ENCODE peak calls at places on chromosomes 7 and 10, in seven cellular contexts. One of them, this sample, is unnamed.

GRCh38 chr10:110774069-110775021 is 97.4 kb upstream of the PDCD4 start:
- DNase-seq in BJ: peak
- DNase-seq in upper lobe of left lung: no peak
- DNase-seq in AG10803: peak
- DNase-seq in neural progenitor cell: no peak
- DNase-seq in HCT116: peak
- DNase-seq in AG09309: peak
- DNase-seq in this sample: no peak

GRCh38 chr7:107668296-107668695 is 7.7 kb downstream of the SLC26A4 start:
- DNase-seq in BJ: no peak
- DNase-seq in neural progenitor cell: no peak
- DNase-seq in AG09309: no peak
- DNase-seq in upper lobe of left lung: no peak
- DNase-seq in HCT116: no peak
- DNase-seq in AG10803: no peak
- DNase-seq in this sample: no peak

GRCh38 chr10:97075421-97075820 is 110.3 kb downstream of the SLIT1 start:
- DNase-seq in AG09309: no peak
- DNase-seq in AG10803: no peak
- DNase-seq in HCT116: no peak
- DNase-seq in BJ: no peak
- DNase-seq in neural progenitor cell: no peak
- DNase-seq in upper lobe of left lung: peak
- DNase-seq in this sample: no peak

GRCh38 chr7:129188892-129189660 is 643 bp downstream of the SMO start:
- DNase-seq in upper lobe of left lung: peak
- DNase-seq in AG09309: no peak
- DNase-seq in neural progenitor cell: peak
- DNase-seq in BJ: no peak
- DNase-seq in AG10803: peak
- DNase-seq in HCT116: no peak
- DNase-seq in this sample: no peak

GRCh38 chr10:30803901-30804322 is 174.4 kb upstream of the LYZL2 start:
- DNase-seq in neural progenitor cell: no peak
- DNase-seq in AG10803: peak
- DNase-seq in BJ: peak
- DNase-seq in AG09309: peak
- DNase-seq in upper lobe of left lung: no peak
- DNase-seq in HCT116: no peak
- DNase-seq in this sample: no peak

GRCh38 chr10:90855126-90855525 is 2.7 kb downstream of the HTR7 start:
- DNase-seq in BJ: no peak
- DNase-seq in neural progenitor cell: no peak
- DNase-seq in upper lobe of left lung: no peak
- DNase-seq in HCT116: no peak
- DNase-seq in AG09309: no peak
- DNase-seq in AG10803: no peak
- DNase-seq in this sample: no peak

GRCh38 chr7:107138696-107139420 is 29.9 kb upstream of the HBP1 start:
- DNase-seq in upper lobe of left lung: no peak
- DNase-seq in neural progenitor cell: no peak
- DNase-seq in BJ: no peak
- DNase-seq in AG10803: peak
- DNase-seq in HCT116: no peak
- DNase-seq in AG09309: no peak
- DNase-seq in this sample: no peak

GRCh38 chr7:106063692-106064091 is 48.4 kb downstream of the SYPL1 start:
- DNase-seq in HCT116: no peak
- DNase-seq in AG09309: no peak
- DNase-seq in neural progenitor cell: no peak
- DNase-seq in upper lobe of left lung: no peak
- DNase-seq in BJ: no peak
- DNase-seq in AG10803: no peak
- DNase-seq in this sample: no peak

GRCh38 chr7:158621042-158621441 is 33.4 kb upstream of the PTPRN2 start:
- DNase-seq in AG10803: no peak
- DNase-seq in HCT116: no peak
- DNase-seq in upper lobe of left lung: no peak
- DNase-seq in AG09309: no peak
- DNase-seq in BJ: no peak
- DNase-seq in neural progenitor cell: no peak
- DNase-seq in this sample: no peak

GRCh38 chr10:4352566-4352961 is 473.4 kb upstream of the AKR1E2 start:
- DNase-seq in HCT116: no peak
- DNase-seq in upper lobe of left lung: no peak
- DNase-seq in AG10803: peak
- DNase-seq in AG09309: no peak
- DNase-seq in neural progenitor cell: no peak
- DNase-seq in BJ: no peak
- DNase-seq in this sample: no peak

GRCh38 chr7:8177109-8177933 is 84.6 kb downstream of the ICA1 start:
- DNase-seq in BJ: no peak
- DNase-seq in AG10803: no peak
- DNase-seq in neural progenitor cell: no peak
- DNase-seq in AG09309: no peak
- DNase-seq in HCT116: no peak
- DNase-seq in upper lobe of left lung: no peak
- DNase-seq in this sample: no peak

GRCh38 chr10:68826764-68827591 is at the start of gene STOX1:
- DNase-seq in upper lobe of left lung: peak
- DNase-seq in HCT116: peak
- DNase-seq in neural progenitor cell: peak
- DNase-seq in AG09309: no peak
- DNase-seq in BJ: peak
- DNase-seq in AG10803: peak
- DNase-seq in this sample: peak

GRCh38 chr10:102434251-102434913 is 2.0 kb upstream of the CUEDC2 start:
- DNase-seq in upper lobe of left lung: no peak
- DNase-seq in BJ: no peak
- DNase-seq in AG09309: no peak
- DNase-seq in AG10803: peak
- DNase-seq in HCT116: no peak
- DNase-seq in neural progenitor cell: no peak
- DNase-seq in this sample: no peak

GRCh38 chr7:130853503-130854279 is 119.7 kb upstream of the KLF14 start:
- DNase-seq in neural progenitor cell: no peak
- DNase-seq in AG09309: peak
- DNase-seq in upper lobe of left lung: no peak
- DNase-seq in BJ: peak
- DNase-seq in HCT116: peak
- DNase-seq in AG10803: peak
- DNase-seq in this sample: no peak

GRCh38 chr10:15262036-15262713 is 93.7 kb upstream of the NMT2 start:
- DNase-seq in neural progenitor cell: no peak
- DNase-seq in BJ: no peak
- DNase-seq in AG09309: no peak
- DNase-seq in upper lobe of left lung: no peak
- DNase-seq in HCT116: no peak
- DNase-seq in AG10803: peak
- DNase-seq in this sample: no peak

GRCh38 chr10:84948644-84949043 is 620.3 kb downstream of the CCSER2 start:
- DNase-seq in neural progenitor cell: no peak
- DNase-seq in upper lobe of left lung: no peak
- DNase-seq in BJ: no peak
- DNase-seq in AG09309: no peak
- DNase-seq in HCT116: no peak
- DNase-seq in AG10803: no peak
- DNase-seq in this sample: no peak

GRCh38 chr10:97850446-97850845 is 803 bp downstream of the GOLGA7B start:
- DNase-seq in AG10803: no peak
- DNase-seq in neural progenitor cell: peak
- DNase-seq in BJ: no peak
- DNase-seq in upper lobe of left lung: no peak
- DNase-seq in HCT116: no peak
- DNase-seq in AG09309: no peak
- DNase-seq in this sample: no peak

GRCh38 chr10:110636932-110637557 is 7.1 kb upstream of the RBM20 start:
- DNase-seq in BJ: no peak
- DNase-seq in HCT116: no peak
- DNase-seq in upper lobe of left lung: no peak
- DNase-seq in AG09309: no peak
- DNase-seq in neural progenitor cell: peak
- DNase-seq in AG10803: no peak
- DNase-seq in this sample: no peak

GRCh38 chr7:105808209-105808608 is 68.2 kb downstream of the ATXN7L1 start:
- DNase-seq in AG10803: no peak
- DNase-seq in BJ: no peak
- DNase-seq in AG09309: no peak
- DNase-seq in HCT116: no peak
- DNase-seq in upper lobe of left lung: no peak
- DNase-seq in neural progenitor cell: no peak
- DNase-seq in this sample: no peak

DNA sequence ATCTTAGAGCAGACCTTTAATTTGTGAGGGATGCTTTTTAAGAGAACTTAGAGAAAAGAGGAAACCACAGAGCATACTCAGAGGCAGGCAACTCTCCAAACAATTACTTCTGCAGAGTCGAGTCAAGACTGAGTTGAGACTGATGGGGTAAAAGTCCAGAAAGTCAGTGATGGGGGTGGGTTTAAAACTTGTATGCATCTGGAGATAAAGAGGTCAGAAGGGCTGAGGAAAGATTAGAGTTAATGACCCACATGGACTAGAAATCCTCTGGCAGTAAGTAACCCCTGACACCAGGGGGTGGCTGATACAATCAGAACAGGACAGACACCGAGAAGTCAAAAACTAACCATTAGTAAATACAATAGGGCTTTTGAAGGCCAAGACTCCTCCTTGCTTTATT is 42.4 kb upstream of the SEPTIN7 start:
- DNase-seq in upper lobe of left lung: no peak
- DNase-seq in HCT116: no peak
- DNase-seq in BJ: no peak
- DNase-seq in neural progenitor cell: peak
- DNase-seq in AG10803: no peak
- DNase-seq in AG09309: no peak
- DNase-seq in this sample: no peak
- TF ChIP-seq CTCF in upper lobe of left lung: no peak
- TF ChIP-seq CTCF in HCT116: no peak
- TF ChIP-seq CTCF in BJ: no peak
- TF ChIP-seq CTCF in neural progenitor cell: peak
- TF ChIP-seq CTCF in AG10803: no peak
- TF ChIP-seq CTCF in AG09309: no peak
- TF ChIP-seq CTCF in this sample: no peak

DNA sequence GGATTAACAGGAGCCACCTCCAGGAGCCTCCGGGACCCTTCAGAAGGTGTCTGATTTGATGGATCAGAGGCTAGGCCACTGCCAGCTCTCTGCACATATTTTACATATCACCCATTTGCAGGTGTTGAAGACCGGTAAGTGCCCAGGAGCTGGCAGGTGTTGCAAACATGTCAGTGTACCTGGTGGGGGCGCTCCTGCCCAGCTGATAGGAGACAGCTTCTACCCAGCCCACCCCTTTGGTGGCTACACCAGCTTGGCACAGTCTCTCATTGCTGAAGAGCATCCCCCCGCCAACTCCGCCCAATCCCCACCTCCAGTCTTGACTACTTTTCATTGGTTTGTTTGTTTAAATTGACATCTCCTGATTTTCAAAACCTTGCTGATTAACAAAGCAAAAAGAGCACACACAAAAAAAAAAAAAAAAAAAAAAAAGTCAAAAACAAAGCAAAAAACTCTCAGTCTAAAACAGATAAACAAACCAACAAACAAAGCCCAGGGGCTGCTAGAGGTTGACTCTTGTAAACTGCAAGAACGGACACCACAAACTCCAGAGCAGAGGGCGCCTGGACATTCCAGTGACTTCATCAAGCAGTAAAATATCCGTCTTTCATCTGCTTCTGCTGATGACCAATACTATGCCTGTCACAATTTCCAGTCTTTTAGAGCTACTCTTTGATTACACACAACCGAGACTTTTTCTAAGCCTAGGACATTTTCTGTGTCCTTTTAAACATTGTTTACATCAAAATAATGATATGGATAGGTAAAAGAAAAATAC is 275.3 kb downstream of the NRG3 start:
- DNase-seq in BJ: no peak
- DNase-seq in AG10803: no peak
- DNase-seq in AG09309: no peak
- DNase-seq in neural progenitor cell: peak
- DNase-seq in HCT116: no peak
- DNase-seq in upper lobe of left lung: no peak
- DNase-seq in this sample: no peak
- TF ChIP-seq CTCF in BJ: peak
- TF ChIP-seq CTCF in AG10803: no peak
- TF ChIP-seq CTCF in AG09309: no peak
- TF ChIP-seq CTCF in neural progenitor cell: peak
- TF ChIP-seq CTCF in HCT116: no peak
- TF ChIP-seq CTCF in upper lobe of left lung: no peak
- TF ChIP-seq CTCF in this sample: no peak

GRCh38 chr7:140723002-140723401 is 26.5 kb downstream of the NDUFB2 start:
- DNase-seq in HCT116: no peak
- DNase-seq in neural progenitor cell: no peak
- DNase-seq in BJ: no peak
- DNase-seq in AG09309: no peak
- DNase-seq in upper lobe of left lung: no peak
- DNase-seq in AG10803: no peak
- DNase-seq in this sample: no peak

GRCh38 chr7:140724706-140725105 is 28.2 kb downstream of the NDUFB2 start:
- DNase-seq in HCT116: no peak
- DNase-seq in AG09309: no peak
- DNase-seq in BJ: no peak
- DNase-seq in AG10803: no peak
- DNase-seq in neural progenitor cell: no peak
- DNase-seq in upper lobe of left lung: no peak
- DNase-seq in this sample: no peak

GRCh38 chr7:140722254-140722653 is 25.7 kb downstream of the NDUFB2 start:
- DNase-seq in AG09309: no peak
- DNase-seq in BJ: no peak
- DNase-seq in upper lobe of left lung: no peak
- DNase-seq in HCT116: no peak
- DNase-seq in neural progenitor cell: no peak
- DNase-seq in AG10803: no peak
- DNase-seq in this sample: no peak

GRCh38 chr7:140723574-140723973 is 27.1 kb downstream of the NDUFB2 start:
- DNase-seq in BJ: no peak
- DNase-seq in upper lobe of left lung: no peak
- DNase-seq in neural progenitor cell: no peak
- DNase-seq in AG10803: no peak
- DNase-seq in HCT116: no peak
- DNase-seq in AG09309: no peak
- DNase-seq in this sample: no peak

DNA sequence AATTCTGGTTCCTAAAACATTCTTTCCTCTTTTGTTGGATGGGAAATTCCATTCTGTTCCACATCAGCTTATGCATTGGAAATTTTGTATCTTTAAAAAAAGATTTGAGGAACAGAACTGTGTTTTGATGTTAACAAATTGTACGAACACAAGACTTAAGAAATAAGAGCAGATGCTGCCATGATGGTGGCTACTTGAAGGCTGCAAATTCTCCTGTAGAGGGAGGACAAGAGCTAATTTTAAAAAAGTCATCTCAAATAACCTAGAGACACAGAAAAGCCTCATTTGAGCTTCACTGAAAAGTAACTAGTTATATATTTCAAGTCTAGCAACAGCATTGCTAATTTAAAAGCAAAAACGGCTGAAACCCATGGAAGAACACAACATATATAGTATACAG is 29.8 kb downstream of the NDUFB2 start:
- DNase-seq in BJ: no peak
- DNase-seq in upper lobe of left lung: no peak
- DNase-seq in neural progenitor cell: peak
- DNase-seq in AG09309: no peak
- DNase-seq in HCT116: peak
- DNase-seq in AG10803: peak
- DNase-seq in this sample: no peak
- TF ChIP-seq CTCF in BJ: peak
- TF ChIP-seq CTCF in upper lobe of left lung: no peak
- TF ChIP-seq CTCF in neural progenitor cell: peak
- TF ChIP-seq CTCF in AG09309: peak
- TF ChIP-seq CTCF in HCT116: peak
- TF ChIP-seq CTCF in AG10803: peak
- TF ChIP-seq CTCF in this sample: peak

GRCh38 chr7:101081432-101081831 is 3.8 kb upstream of the TRIM56 start:
- DNase-seq in BJ: no peak
- DNase-seq in HCT116: no peak
- DNase-seq in AG09309: no peak
- DNase-seq in upper lobe of left lung: no peak
- DNase-seq in AG10803: no peak
- DNase-seq in neural progenitor cell: no peak
- DNase-seq in this sample: no peak
- TF ChIP-seq CTCF in BJ: no peak
- TF ChIP-seq CTCF in HCT116: no peak
- TF ChIP-seq CTCF in AG09309: no peak
- TF ChIP-seq CTCF in upper lobe of left lung: no peak
- TF ChIP-seq CTCF in AG10803: no peak
- TF ChIP-seq CTCF in neural progenitor cell: no peak
- TF ChIP-seq CTCF in this sample: no peak